ENCODE peak calls at places on chromosomes 2 and 18, in six cellular contexts. A is GM23248; C is WTC11; T is Daoy; E is central memory CD4-positive, alpha-beta T cell; N is fibroblast of the aortic adventitia. Y is an unnamed sample.

GRCh38 chr2:175929850-175930249 is 72.2 kb downstream of the LNPK start:
- DNase-seq in A (peak), C (no peak), T (no peak), E (no peak), N (no peak), Y (no peak)

GRCh38 chr18:48803951-48804855 is 146.6 kb downstream of the SMAD7 start:
- DNase-seq in A (no peak), C (peak), T (no peak), E (no peak), N (no peak), Y (no peak)

GRCh38 chr2:174797792-174798276 is 33.6 kb upstream of the CHRNA1 start:
- DNase-seq in A (peak), C (no peak), T (no peak), E (no peak), N (peak), Y (no peak)

GRCh38 chr2:121809607-121810006 is 54.2 kb downstream of the TSN start:
- DNase-seq in A (no peak), C (no peak), T (no peak), E (no peak), N (no peak), Y (no peak)

GRCh38 chr2:57947398-57947797 is 99.2 kb upstream of the VRK2 start:
- DNase-seq in A (peak), C (no peak), T (no peak), E (no peak), N (no peak), Y (no peak)

GRCh38 chr2:120254178-120254577 is 1.5 kb downstream of the RALB start:
- DNase-seq in A (no peak), C (no peak), T (no peak), E (no peak), N (peak), Y (no peak)

GRCh38 chr2:118121101-118121500 is 32.8 kb downstream of the INSIG2 start:
- DNase-seq in A (no peak), C (no peak), T (no peak), E (no peak), N (no peak), Y (no peak)

GRCh38 chr18:48794251-48794970 is 156.4 kb downstream of the SMAD7 start:
- DNase-seq in A (no peak), C (peak), T (no peak), E (no peak), N (no peak), Y (peak)

GRCh38 chr2:182915369-182916326 is 49.2 kb upstream of the FRZB start:
- DNase-seq in A (peak), C (no peak), T (peak), E (no peak), N (peak), Y (no peak)

GRCh38 chr2:27715318-27716165 is 51.9 kb downstream of the SLC4A1AP start:
- DNase-seq in A (peak), C (peak), T (no peak), E (peak), N (peak), Y (no peak)

GRCh38 chr2:229920011-229920781 is 1.6 kb downstream of the TRIP12 start:
- DNase-seq in A (peak), C (no peak), T (no peak), E (peak), N (peak), Y (no peak)

GRCh38 chr2:233360771-233361176 is 6.5 kb downstream of the DGKD start:
- DNase-seq in A (no peak), C (no peak), T (no peak), E (no peak), N (no peak), Y (no peak)

GRCh38 chr2:114345246-114345645 is 97.2 kb upstream of the DPP10 start:
- DNase-seq in A (no peak), C (no peak), T (no peak), E (no peak), N (no peak), Y (no peak)

GRCh38 chr2:85310330-85310729 is 17.5 kb downstream of the TGOLN2 start:
- DNase-seq in A (no peak), C (no peak), T (no peak), E (no peak), N (no peak), Y (no peak)

GRCh38 chr2:3805120-3805519 is 101.7 kb downstream of the DCDC2C start:
- DNase-seq in A (peak), C (no peak), T (peak), E (no peak), N (no peak), Y (peak)

GRCh38 chr2:201203916-201204654 is 21.1 kb downstream of the CASP10 start:
- DNase-seq in A (peak), C (no peak), T (no peak), E (no peak), N (peak), Y (no peak)

GRCh38 chr2:70161069-70161534 is 29.7 kb downstream of the C2orf42 start:
- DNase-seq in A (no peak), C (no peak), T (no peak), E (no peak), N (no peak), Y (no peak)

GRCh38 chr2:71526131-71526530 is 72.8 kb downstream of the DYSF start:
- DNase-seq in A (no peak), C (peak), T (no peak), E (no peak), N (no peak), Y (no peak)

GRCh38 chr2:68832161-68832869 is 38.9 kb downstream of the BMP10 start:
- DNase-seq in A (peak), C (no peak), T (peak), E (no peak), N (peak), Y (no peak)

GRCh38 chr2:191631754-191632153 is 46.2 kb upstream of the NABP1 start:
- DNase-seq in A (peak), C (no peak), T (peak), E (no peak), N (peak), Y (no peak)

GRCh38 chr2:86304416-86304815 is 33.0 kb downstream of the REEP1 start:
- DNase-seq in A (no peak), C (no peak), T (no peak), E (no peak), N (no peak), Y (no peak)

GRCh38 chr2:20225294-20226151 is 593 bp upstream of the SDC1 start:
- DNase-seq in A (peak), C (peak), T (peak), E (no peak), N (peak), Y (no peak)

GRCh38 chr2:221501883-221502269 is 70.2 kb downstream of the EPHA4 start:
- DNase-seq in A (no peak), C (no peak), T (no peak), E (no peak), N (no peak), Y (no peak)

GRCh38 chr2:231483398-231484329 is 19.4 kb upstream of the NCL start:
- DNase-seq in A (peak), C (peak), T (no peak), E (peak), N (peak), Y (no peak)

GRCh38 chr2:219042750-219043149 is 1.4 kb upstream of the CFAP65 start:
- DNase-seq in A (no peak), C (no peak), T (no peak), E (no peak), N (no peak), Y (no peak)